ENCODE peak calls at places on chromosomes 11 and 22, in eight cellular contexts. B is GM23248, S is MM.1S, N is HepG2, D is PC-3, F is IMR-90, L is neural progenitor cell, H is H9. O is an unnamed sample. For H4K20me1, the result is how much of the 10 kb centered on the place peaks cover.

GRCh38 chr22:17911887-17912286 is 112.5 kb downstream of the MICAL3 start:
- DNase-seq in L (no peak), F (no peak), B (no peak), H (no peak), N (no peak), S (no peak), D (no peak), O (no peak)

GRCh38 chr11:70802185-70802584 is 403.9 kb downstream of the CTTN start:
- DNase-seq in B (no peak), L (no peak), N (no peak), D (no peak), S (no peak), F (no peak), H (no peak), O (no peak)

GRCh38 chr11:44979536-44980399 is 29.1 kb upstream of the TP53I11 start:
- DNase-seq in H (peak), D (peak), S (no peak), F (no peak), L (peak), N (no peak), B (no peak), O (no peak)

GRCh38 chr11:96091476-96091875 is 167.6 kb upstream of the MTMR2 start:
- DNase-seq in N (peak), L (no peak), S (no peak), H (no peak), D (peak), B (no peak), F (peak), O (no peak)

GRCh38 chr22:44970291-44970690 is 39.5 kb downstream of the PHF21B start:
- DNase-seq in L (no peak), D (no peak), H (no peak), F (no peak), N (no peak), S (no peak), B (no peak), O (no peak)

GRCh38 chr11:66020618-66021357 is 5.5 kb downstream of the CATSPER1 start:
- DNase-seq in N (no peak), B (peak), H (no peak), D (peak), S (no peak), F (peak), L (no peak), O (peak)

GRCh38 chr11:125313271-125314222 is 149.0 kb downstream of the PKNOX2 start:
- DNase-seq in S (no peak), B (peak), H (no peak), L (no peak), D (no peak), F (peak), N (no peak), O (peak)

GRCh38 chr22:20957118-20957690 is 9.9 kb upstream of the AIFM3 start:
- DNase-seq in L (peak), D (peak), S (no peak), F (no peak), H (peak), N (no peak), B (peak), O (no peak)

GRCh38 chr11:13090228-13090708 is 81.2 kb downstream of the RASSF10 start:
- DNase-seq in N (no peak), B (no peak), D (no peak), H (no peak), S (no peak), L (no peak), F (no peak), O (no peak)

GRCh38 chr11:124676386-124676785 is 2.7 kb downstream of the SPA17 start:
- DNase-seq in B (peak), L (no peak), F (peak), N (no peak), H (no peak), S (no peak), D (no peak), O (peak)

GRCh38 chr11:12771875-12772274 is 97.7 kb downstream of the TEAD1 start:
- DNase-seq in S (no peak), N (no peak), L (no peak), F (peak), H (no peak), D (no peak), B (peak), O (peak)

GRCh38 chr11:47566166-47566546 is 757 bp downstream of the PTPMT1 start:
- DNase-seq in N (no peak), B (peak), S (peak), F (no peak), D (peak), L (no peak), H (peak), O (no peak)

GRCh38 chr11:61541568-61541967 is 33.0 kb downstream of the LRRC10B start:
- DNase-seq in S (no peak), L (peak), F (peak), H (peak), D (peak), N (no peak), B (peak), O (peak)

GRCh38 chr22:46352691-46353386 is 17.3 kb downstream of the TRMU start:
- DNase-seq in B (no peak), L (no peak), H (peak), N (no peak), F (peak), S (no peak), D (peak), O (peak)

GRCh38 chr22:18979957-18980356 is 43.9 kb upstream of the PRODH start:
- DNase-seq in H (no peak), N (peak), F (no peak), L (no peak), B (no peak), S (no peak), D (no peak), O (no peak)

GRCh38 chr22:49577168-49578060 is 250.3 kb downstream of the BRD1 start:
- DNase-seq in D (no peak), S (no peak), H (peak), N (no peak), F (no peak), L (no peak), B (no peak), O (no peak)

GRCh38 chr11:70631624-70632047 is 233.3 kb downstream of the CTTN start:
- DNase-seq in B (no peak), N (no peak), H (no peak), F (no peak), L (no peak), S (no peak), D (no peak), O (no peak)

GRCh38 chr22:35400335-35400680 is 368 bp downstream of the MCM5 start:
- DNase-seq in D (no peak), S (peak), F (no peak), H (no peak), L (peak), B (peak), N (no peak), O (no peak)

GRCh38 chr11:43278302-43278956 is 33.4 kb upstream of the API5 start:
- DNase-seq in S (peak), D (peak), F (peak), L (peak), H (peak), B (peak), N (peak), O (no peak)

GRCh38 chr22:27153386-27153785 is 496.0 kb downstream of the MIAT start:
- DNase-seq in H (no peak), D (no peak), N (no peak), F (no peak), S (no peak), L (no peak), B (no peak), O (no peak)

GRCh38 chr11:59865031-59865430 is 1.3 kb downstream of the TCN1 start:
- DNase-seq in H (no peak), F (no peak), D (peak), S (no peak), N (no peak), L (no peak), B (peak), O (peak)

GRCh38 chr11:36361472-36361871 is 65.4 kb downstream of the PRR5L start:
- DNase-seq in H (no peak), D (peak), B (peak), L (no peak), N (no peak), S (no peak), F (no peak), O (peak)

GRCh38 chr11:62151737-62152102 is 27.9 kb downstream of the INCENP start:
- DNase-seq in L (no peak), F (no peak), D (no peak), S (no peak), N (no peak), H (no peak), B (no peak), O (no peak)

GRCh38 chr22:45968751-45969413 is 8.1 kb downstream of the WNT7B start:
- DNase-seq in H (no peak), F (peak), D (peak), B (peak), S (no peak), N (no peak), L (no peak), O (peak)

GRCh38 chr11:76578655-76579046 is 91.9 kb downstream of the LRRC32 start:
- DNase-seq in N (no peak), B (no peak), D (no peak), S (no peak), L (peak), H (peak), F (no peak), O (no peak)

GRCh38 chr22:43151251-43152000 is at the start of gene TSPO:
- DNase-seq in N (no peak), S (peak), L (peak), H (peak), F (peak), D (peak), B (peak), O (no peak)

GRCh38 chr11:31369348-31370329 is at the start of the genes DCDC1 and DNAJC24:
- DNase-seq in N (peak), F (peak), H (peak), L (peak), S (peak), D (peak), B (peak), O (peak)

GRCh38 chr11:126212089-126212660 is 593 bp downstream of the FAM118B start:
- DNase-seq in N (no peak), H (no peak), D (peak), F (peak), L (peak), B (peak), S (no peak), O (no peak)

GRCh38 chr11:65833297-65834030 is at the start of gene SNX32:
- DNase-seq in S (peak), N (no peak), H (peak), L (peak), B (peak), F (peak), D (peak), O (peak)

GRCh38 chr22:23289851-23290724 is 109.8 kb downstream of the BCR start:
- DNase-seq in B (peak), D (peak), N (peak), S (peak), F (peak), L (peak), H (peak), O (peak)

GRCh38 chr11:7787239-7787638 is 9.5 kb downstream of the OR5P2 start:
- DNase-seq in N (no peak), S (peak), F (no peak), B (no peak), H (no peak), L (no peak), D (no peak), O (no peak)

GRCh38 chr11:61148016-61148640 is 13.1 kb downstream of the VPS37C start:
- DNase-seq in D (no peak), H (no peak), B (no peak), F (no peak), S (no peak), N (no peak), L (peak), O (no peak)

GRCh38 chr22:20636075-20636812 is 128.8 kb downstream of the MED15 start:
- DNase-seq in D (no peak), N (no peak), H (no peak), B (no peak), S (no peak), F (no peak), L (no peak), O (no peak)

GRCh38 chr11:35214792-35215193 is 75.8 kb downstream of the CD44 start:
- DNase-seq in S (no peak), H (peak), L (peak), F (peak), B (peak), N (no peak), D (peak), O (peak)

GRCh38 chr11:34654491-34655334 is 33.8 kb downstream of the EHF start:
- DNase-seq in F (peak), D (peak), B (peak), N (peak), H (peak), S (no peak), L (no peak), O (peak)

GRCh38 chr22:39439170-39439569 is 17.6 kb upstream of the MGAT3 start:
- DNase-seq in S (no peak), L (no peak), D (peak), B (peak), H (no peak), F (peak), N (peak), O (peak)

GRCh38 chr11:86537541-86538222 is 134.7 kb downstream of the ME3 start:
- DNase-seq in S (no peak), H (no peak), F (no peak), N (no peak), B (no peak), L (peak), D (no peak), O (no peak)

GRCh38 chr11:64267207-64267945 is 16.0 kb downstream of the PLCB3 start:
- DNase-seq in S (no peak), H (no peak), N (no peak), F (no peak), B (peak), L (no peak), D (no peak), O (no peak)
- H3K4me2 ChIP-seq in S (no peak), H (no peak), N (peak), F (no peak), B (no peak), L (no peak), D (no peak), O (no peak)

DNA sequence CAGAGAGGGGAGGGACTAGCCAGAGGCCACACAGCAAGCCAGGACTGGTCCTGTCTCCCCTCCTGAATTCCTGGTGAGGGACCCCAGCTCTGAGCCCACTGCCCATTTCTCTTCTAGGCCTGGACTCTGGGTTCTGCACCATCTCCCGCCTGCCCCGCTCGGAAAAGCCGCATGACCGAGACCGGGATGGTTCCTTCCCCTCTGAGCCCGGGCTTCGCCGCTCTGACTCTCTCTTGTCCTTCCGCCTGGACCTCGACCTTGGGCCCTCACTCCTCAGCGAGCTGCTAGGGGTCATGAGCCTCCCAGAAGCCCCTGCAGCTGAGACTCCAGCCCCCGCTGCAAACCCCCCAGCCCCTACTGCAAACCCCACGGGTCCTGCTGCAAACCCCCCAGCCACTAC is 7.7 kb downstream of the CDC42EP1 start:
- DNase-seq in B (no peak), H (peak), L (no peak), N (no peak), F (no peak), D (no peak), S (no peak), O (no peak)
- H4K20me1 ChIP-seq in B (under half), H (under half), L (under half), N (under half), F (half or more), D (under half), S (under half), O (half or more)

DNA sequence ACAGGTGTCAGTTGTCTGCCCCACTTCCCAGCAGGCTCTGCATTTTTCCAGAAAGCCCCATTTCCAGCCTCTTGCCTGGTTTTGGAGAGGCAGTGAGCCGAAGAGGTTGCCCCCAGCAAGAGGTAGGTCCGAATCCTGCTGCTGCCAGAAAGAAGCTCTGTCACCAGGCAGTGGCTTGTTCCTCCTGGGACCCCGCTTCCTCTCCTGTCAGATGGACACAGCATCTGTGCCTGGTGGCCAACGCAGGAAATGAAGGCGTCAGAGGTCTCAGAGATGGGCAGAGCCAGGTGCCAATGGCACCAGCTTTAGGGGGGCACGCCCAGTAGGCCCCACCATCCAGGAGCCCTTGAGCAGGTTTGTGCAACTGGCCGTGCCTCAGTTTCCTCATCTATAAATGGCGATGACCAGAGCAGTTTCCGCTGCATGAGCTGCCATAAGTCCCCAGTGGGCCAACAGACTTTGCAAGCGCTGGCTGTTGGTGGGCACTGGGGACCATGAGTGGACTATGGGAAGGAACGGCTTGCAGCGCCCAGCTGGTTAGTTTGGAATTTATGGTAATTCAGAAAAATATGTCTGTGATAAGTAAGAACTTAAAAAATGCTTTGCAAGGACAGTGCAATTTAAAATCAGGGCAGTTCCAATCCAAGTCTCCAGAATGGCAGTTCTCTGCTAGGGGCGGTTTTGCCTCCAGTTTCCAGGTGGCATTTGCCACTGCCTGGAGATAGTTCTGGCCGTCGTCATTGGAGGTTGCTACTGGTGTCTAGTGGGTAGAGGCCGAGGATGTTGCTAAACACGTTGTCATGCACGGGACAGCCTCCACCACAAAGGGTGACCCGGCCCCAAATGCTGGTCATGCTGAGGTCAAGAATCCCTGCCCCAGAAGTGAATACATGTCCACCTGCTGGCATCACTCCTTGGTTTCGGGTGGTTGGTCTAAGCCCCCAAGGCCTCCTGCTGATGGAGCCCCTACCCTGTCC is 2.3 kb upstream of the OSBPL5 start:
- DNase-seq in N (no peak), D (no peak), L (no peak), F (no peak), H (no peak), S (no peak), B (no peak), O (no peak)
- H3K27ac ChIP-seq in N (no peak), D (no peak), L (no peak), F (no peak), H (no peak), S (no peak), B (no peak), O (no peak)

GRCh38 chr11:78424334-78425270 is 7.0 kb upstream of the GAB2 start:
- DNase-seq in S (peak), F (peak), N (no peak), D (no peak), L (no peak), B (peak), H (no peak), O (peak)
- H3K4me2 ChIP-seq in S (peak), F (peak), N (no peak), D (no peak), L (peak), B (no peak), H (peak), O (no peak)

GRCh38 chr22:25395915-25396314 is 168.6 kb upstream of the GRK3 start:
- DNase-seq in D (no peak), B (no peak), H (no peak), F (no peak), S (no peak), L (no peak), N (peak), O (no peak)
- H4K20me1 ChIP-seq in D (half or more), B (under half), H (under half), F (half or more), S (under half), L (under half), N (under half), O (half or more)

GRCh38 chr22:29265306-29265705 is 2.5 kb downstream of the RHBDD3 start:
- DNase-seq in S (no peak), L (no peak), B (no peak), F (no peak), N (no peak), H (no peak), D (no peak), O (no peak)

GRCh38 chr22:29265929-29266328 is 1.9 kb downstream of the RHBDD3 start:
- DNase-seq in F (no peak), H (no peak), N (no peak), L (no peak), D (no peak), B (no peak), S (no peak), O (no peak)

GRCh38 chr22:29260601-29261315 is 7.0 kb downstream of the RHBDD3 start:
- DNase-seq in D (no peak), S (no peak), F (no peak), L (no peak), B (peak), H (no peak), N (no peak), O (no peak)

GRCh38 chr22:29266564-29267461 is 968 bp downstream of the RHBDD3 start:
- DNase-seq in B (peak), L (peak), F (peak), D (no peak), N (no peak), S (no peak), H (no peak), O (no peak)

DNA sequence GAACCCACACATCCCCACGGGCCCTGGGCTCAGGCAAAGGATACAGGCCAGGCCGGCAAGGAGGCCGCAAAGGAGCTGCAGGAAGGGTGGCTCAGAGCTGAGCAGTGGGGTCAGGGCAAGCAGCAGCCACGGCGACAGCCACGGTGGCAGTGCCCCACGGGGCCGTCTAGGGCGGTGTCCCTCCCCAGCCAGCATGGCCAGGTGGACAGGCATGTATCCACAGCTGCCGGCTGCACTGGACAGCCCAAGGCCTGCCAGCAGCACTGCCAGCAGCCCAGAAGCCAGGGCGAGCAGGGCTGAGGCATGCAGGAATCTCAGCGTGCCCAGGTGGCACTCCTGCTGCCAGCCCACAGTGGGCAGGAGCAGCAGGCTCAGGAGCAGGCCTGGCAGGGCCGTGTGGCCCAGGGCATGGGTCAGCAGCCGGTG is 4.0 kb downstream of the RHBDD3 start:
- DNase-seq in N (no peak), D (no peak), S (no peak), B (no peak), L (no peak), F (no peak), H (no peak), O (no peak)
- H3K27ac ChIP-seq in N (no peak), D (no peak), S (no peak), B (no peak), L (no peak), F (no peak), H (no peak), O (no peak)

O was measured in astrocyte.